ENCODE peak calls at places on chromosomes 6 and 20, in ten cellular contexts. Y is body of pancreas, G is A673, N is small intestine, C is MM.1S, T is fibroblast of lung, W is right cardiac atrium, E is A549, R is hepatocyte, V is adrenal gland. H is an unnamed sample.
A peak's percentile ranks its signal among the peaks of the same experiment; 100 is the strongest.

GRCh38 chr20:7428946-7429345 is 511.3 kb downstream of the HAO1 start:
- DNase-seq in W (no peak), E (no peak), Y (no peak), V (no peak), R (no peak), C (no peak), T (no peak), G (no peak), N (no peak), H (no peak)

GRCh38 chr20:54284928-54285704 is 77.2 kb downstream of the PFDN4 start:
- DNase-seq in G (peak; percentile 62), V (no peak), C (no peak), Y (no peak), R (no peak), W (no peak), N (no peak), E (no peak), T (no peak), H (no peak)

GRCh38 chr20:14334306-14334930 is 3.0 kb downstream of the FLRT3 start:
- DNase-seq in G (peak; percentile 34), Y (peak; percentile 54), W (no peak), N (peak; percentile 47), C (peak; percentile 62), E (peak; percentile 71), V (no peak), T (peak; percentile 76), R (peak; percentile 86), H (peak; percentile 1)

GRCh38 chr6:157290797-157291196 is 32.5 kb downstream of the TMEM242 start:
- DNase-seq in W (no peak), Y (no peak), E (no peak), N (no peak), C (no peak), T (no peak), G (no peak), R (no peak), V (no peak), H (no peak)

GRCh38 chr20:40336034-40336433 is 353.0 kb downstream of the MAFB start:
- DNase-seq in V (no peak), W (no peak), Y (no peak), E (no peak), C (no peak), N (no peak), T (no peak), G (no peak), R (no peak), H (no peak)

GRCh38 chr20:63943007-63943807 is 13.0 kb downstream of the UCKL1 start:
- DNase-seq in R (no peak), T (no peak), Y (no peak), C (no peak), E (no peak), N (no peak), G (no peak), W (peak; percentile 61), V (no peak), H (no peak)

GRCh38 chr20:47719211-47719610 is 66.1 kb downstream of the SULF2 start:
- DNase-seq in V (no peak), R (no peak), E (no peak), G (no peak), C (no peak), N (no peak), T (no peak), W (no peak), Y (no peak), H (no peak)

GRCh38 chr20:21548390-21549035 is 34.6 kb upstream of the NKX2-2 start:
- DNase-seq in E (no peak), N (no peak), W (no peak), V (no peak), R (no peak), T (no peak), C (peak; percentile 93), G (no peak), Y (no peak), H (peak; percentile 82)

GRCh38 chr20:37518606-37519507 is 2.2 kb upstream of the NNAT start:
- DNase-seq in G (no peak), W (peak; percentile 74), E (no peak), R (no peak), T (no peak), C (no peak), V (no peak), Y (peak; percentile 27), N (no peak), H (no peak)

GRCh38 chr6:154981071-154981373 is 14.1 kb upstream of the TIAM2 start:
- DNase-seq in W (no peak), G (no peak), V (no peak), R (peak; percentile 76), C (peak; percentile 11), N (peak; percentile 92), Y (peak; percentile 26), E (no peak), T (no peak), H (no peak)

GRCh38 chr20:63947638-63948456 is 8.4 kb downstream of the UCKL1 start:
- DNase-seq in C (no peak), W (peak; percentile 70), E (no peak), T (no peak), G (no peak), V (no peak), Y (peak; percentile 48), N (peak; percentile 20), R (no peak), H (no peak)

GRCh38 chr20:44011251-44011940 is 96.7 kb downstream of the TOX2 start:
- DNase-seq in T (no peak), E (no peak), R (no peak), G (peak; percentile 46), N (no peak), W (no peak), C (no peak), Y (no peak), V (no peak), H (no peak)

GRCh38 chr20:50589548-50590347 is 79.6 kb downstream of the PTPN1 start:
- DNase-seq in N (no peak), Y (no peak), W (no peak), E (no peak), R (no peak), V (no peak), C (peak; percentile 9), G (no peak), T (no peak), H (no peak)

GRCh38 chr20:50282592-50283241 is 92.1 kb downstream of the CEBPB start:
- DNase-seq in N (no peak), G (no peak), E (no peak), W (peak; percentile 58), V (no peak), R (no peak), Y (no peak), C (no peak), T (no peak), H (no peak)

GRCh38 chr6:48928937-48929336 is 534.1 kb downstream of the MMUT start:
- DNase-seq in Y (no peak), G (no peak), V (no peak), N (no peak), W (no peak), T (no peak), C (no peak), R (no peak), E (peak; percentile 1), H (no peak)

GRCh38 chr6:75761489-75761888 is 12.4 kb downstream of the MYO6 start:
- DNase-seq in E (no peak), W (no peak), V (no peak), C (no peak), Y (no peak), G (no peak), T (no peak), N (peak; percentile 75), R (no peak), H (no peak)

GRCh38 chr6:149910721-149911151 is 12.2 kb downstream of the RAET1G start:
- DNase-seq in V (no peak), Y (no peak), T (no peak), G (no peak), R (no peak), C (peak; percentile 7), N (no peak), E (no peak), W (no peak), H (no peak)

GRCh38 chr20:21027569-21027968 is 78.6 kb downstream of the LINC00237 start:
- DNase-seq in G (peak; percentile 46), R (peak; percentile 23), Y (no peak), V (no peak), C (no peak), N (peak; percentile 9), E (peak; percentile 62), W (no peak), T (no peak), H (no peak)

GRCh38 chr20:41167481-41168253 is 30.3 kb downstream of the PLCG1 start:
- DNase-seq in Y (no peak), W (no peak), E (no peak), R (no peak), V (no peak), T (no peak), G (no peak), C (peak; percentile 71), N (no peak), H (no peak)

GRCh38 chr6:47132724-47133123 is 90.6 kb upstream of the ADGRF1 start:
- DNase-seq in G (peak; percentile 49), W (no peak), E (no peak), N (peak; percentile 17), C (no peak), Y (no peak), R (no peak), V (no peak), T (no peak), H (no peak)
- H3K4me1 ChIP-seq in G (peaks cover 54% of the 10 kb centered on the region), W (no peaks in the 10 kb centered on the region), E (peaks cover 53% of the 10 kb centered on the region), N (no peaks in the 10 kb centered on the region), C (no peaks in the 10 kb centered on the region), Y (peaks cover 29% of the 10 kb centered on the region), R (peaks cover 20% of the 10 kb centered on the region), V (no peaks in the 10 kb centered on the region), T (peaks cover 3% of the 10 kb centered on the region), H (no peaks in the 10 kb centered on the region)

DNA sequence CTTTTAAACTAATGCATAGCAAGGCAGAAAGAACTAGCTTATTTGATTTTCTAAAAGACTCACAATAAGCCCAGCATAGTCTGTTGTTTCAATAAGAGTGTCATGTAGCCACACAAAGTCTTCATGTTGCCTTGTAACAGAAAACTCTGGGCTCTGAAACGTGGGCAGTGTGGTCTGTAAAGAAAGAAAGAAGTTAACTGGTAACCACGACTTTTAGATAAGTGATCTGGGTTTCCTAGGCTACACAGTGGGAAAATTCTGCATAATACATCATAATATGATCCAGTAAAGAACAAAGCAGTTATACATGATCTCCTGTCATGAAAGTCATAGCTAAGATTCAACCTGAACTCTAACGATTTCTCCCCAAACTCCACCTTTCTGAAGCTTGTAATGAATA is 13.3 kb downstream of the SNX5 start:
- DNase-seq in V (no peak), C (no peak), T (no peak), E (no peak), N (no peak), W (no peak), R (no peak), G (no peak), Y (no peak), H (no peak)
- H3K4me1 ChIP-seq in V (peaks cover 27% of the 10 kb centered on the region), C (peaks cover 31% of the 10 kb centered on the region), T (peaks cover 19% of the 10 kb centered on the region), E (peaks cover 33% of the 10 kb centered on the region), N (peaks cover 6% of the 10 kb centered on the region), W (peaks cover 8% of the 10 kb centered on the region), R (peaks cover 55% of the 10 kb centered on the region), G (peaks cover 28% of the 10 kb centered on the region), Y (peaks cover 30% of the 10 kb centered on the region), H (peaks cover 82% of the 10 kb centered on the region)

GRCh38 chr6:90216081-90216977 is 80.3 kb downstream of the BACH2 start:
- DNase-seq in T (peak; percentile 49), W (no peak), N (no peak), V (no peak), G (no peak), E (peak; percentile 38), R (peak; percentile 53), C (no peak), Y (peak; percentile 16), H (peak; percentile 70)
- H3K4me1 ChIP-seq in T (peaks cover 12% of the 10 kb centered on the region), W (peaks cover 10% of the 10 kb centered on the region), N (no peaks in the 10 kb centered on the region), V (peaks cover 10% of the 10 kb centered on the region), G (peaks cover 30% of the 10 kb centered on the region), E (peaks cover 42% of the 10 kb centered on the region), R (peaks cover 42% of the 10 kb centered on the region), C (peaks cover 52% of the 10 kb centered on the region), Y (peaks cover 56% of the 10 kb centered on the region), H (peaks cover 79% of the 10 kb centered on the region)

GRCh38 chr6:71412559-71412958 is 123.9 kb downstream of the OGFRL1 start:
- DNase-seq in N (no peak), T (peak; percentile 60), E (no peak), V (no peak), G (no peak), Y (no peak), R (no peak), W (no peak), C (no peak), H (no peak)
- H3K4me1 ChIP-seq in N (no peaks in the 10 kb centered on the region), T (peaks cover 8% of the 10 kb centered on the region), E (peaks cover 88% of the 10 kb centered on the region), V (no peaks in the 10 kb centered on the region), G (peaks cover 6% of the 10 kb centered on the region), Y (peaks cover 17% of the 10 kb centered on the region), R (peaks cover 35% of the 10 kb centered on the region), W (peaks cover 5% of the 10 kb centered on the region), C (no peaks in the 10 kb centered on the region), H (peaks cover 4% of the 10 kb centered on the region)

H was measured in OCI-LY7.